ENCODE peak calls at places on chromosomes 2 and 18, in four cellular contexts. I, R, N and H are unnamed samples.

GRCh38 chr2:74457549-74458131 is 598 bp upstream of the WBP1 start:
- DNase-seq in I (no peak), R (peak), N (no peak), H (peak)

GRCh38 chr2:30147196-30147714 is 448 bp downstream of the YPEL5 start:
- DNase-seq in I (peak), R (no peak), N (no peak), H (no peak)

GRCh38 chr2:96138146-96139145 is at the start of gene ASTL:
- DNase-seq in I (no peak), R (peak), N (no peak), H (no peak)

GRCh38 chr2:216495656-216496055 is 3.0 kb upstream of the RPL37A start:
- DNase-seq in I (no peak), R (no peak), N (no peak), H (no peak)

GRCh38 chr2:132740081-132740480 is 70.1 kb upstream of the LYPD1 start:
- DNase-seq in I (no peak), R (no peak), N (no peak), H (no peak)

GRCh38 chr2:15867194-15868171 is 72.9 kb upstream of the MYCN start:
- DNase-seq in I (no peak), R (no peak), N (no peak), H (no peak)

GRCh38 chr2:74632209-74632938 is 15.8 kb downstream of the M1AP start:
- DNase-seq in I (no peak), R (no peak), N (no peak), H (no peak)

GRCh38 chr2:216742411-216742810 is 47.1 kb upstream of the IGFBP5 start:
- DNase-seq in I (no peak), R (no peak), N (no peak), H (no peak)

GRCh38 chr2:181937473-181937872 is 45.9 kb downstream of the ITPRID2 start:
- DNase-seq in I (no peak), R (no peak), N (no peak), H (no peak)

GRCh38 chr2:213317929-213318328 is 33.7 kb downstream of the SPAG16 start:
- DNase-seq in I (no peak), R (no peak), N (no peak), H (no peak)

GRCh38 chr18:21664069-21664468 is 40.5 kb downstream of the ABHD3 start:
- DNase-seq in I (no peak), R (no peak), N (no peak), H (no peak)

GRCh38 chr2:189673661-189674373 is 653 bp upstream of the ANKAR start:
- DNase-seq in I (no peak), R (no peak), N (peak), H (no peak)

GRCh38 chr2:207224814-207225482 is 59.2 kb upstream of the KLF7 start:
- DNase-seq in I (no peak), R (no peak), N (no peak), H (no peak)

GRCh38 chr2:139721454-139721995 is 941.3 kb upstream of the NXPH2 start:
- DNase-seq in I (no peak), R (no peak), N (no peak), H (no peak)

GRCh38 chr2:238459081-238459629 is 32.4 kb downstream of the ASB1 start:
- DNase-seq in I (no peak), R (no peak), N (peak), H (no peak)

GRCh38 chr2:71561441-71562267 is 108.3 kb downstream of the DYSF start:
- DNase-seq in I (no peak), R (no peak), N (no peak), H (no peak)

GRCh38 chr2:228846161-228846560 is 424.9 kb downstream of the PID1 start:
- DNase-seq in I (no peak), R (no peak), N (no peak), H (no peak)

GRCh38 chr2:121485039-121485438 is 45.6 kb upstream of the RNU4ATAC start:
- DNase-seq in I (no peak), R (no peak), N (no peak), H (no peak)

GRCh38 chr2:234422895-234423505 is 73.9 kb downstream of the ARL4C start:
- DNase-seq in I (no peak), R (peak), N (no peak), H (no peak)

GRCh38 chr2:44392338-44392943 is 30.7 kb downstream of the CAMKMT start:
- DNase-seq in I (no peak), R (no peak), N (no peak), H (no peak)

GRCh38 chr2:168210898-168211570 is 36.4 kb downstream of the STK39 start:
- DNase-seq in I (no peak), R (no peak), N (peak), H (no peak)

GRCh38 chr18:45920367-45920766 is 46.8 kb downstream of the EPG5 start:
- DNase-seq in I (no peak), R (no peak), N (peak), H (no peak)

GRCh38 chr2:217249490-217250451 is 389.9 kb upstream of the TNP1 start:
- DNase-seq in I (no peak), R (no peak), N (no peak), H (no peak)